ENCODE peak calls at places on chromosomes 7 and 10, in four cellular contexts. N is T-helper 1 cell, U is HS-5, S is MV-4-11. A is an unnamed sample.

GRCh38 chr7:4472739-4473138 is 209.4 kb upstream of the FOXK1 start:
- DNase-seq in U (no peak), S (no peak), N (no peak), A (no peak)

GRCh38 chr7:78985509-78985908 is 468.0 kb downstream of the MAGI2 start:
- DNase-seq in U (no peak), N (no peak), S (no peak), A (no peak)

GRCh38 chr7:116239019-116239418 is 28.7 kb downstream of the TES start:
- DNase-seq in U (no peak), N (no peak), S (peak; percentile 14), A (no peak)

GRCh38 chr7:82266081-82266480 is 177.5 kb downstream of the CACNA2D1 start:
- DNase-seq in N (no peak), S (no peak), U (no peak), A (no peak)

GRCh38 chr7:83934118-83934734 is 260.4 kb downstream of the SEMA3A start:
- DNase-seq in S (no peak), N (no peak), U (no peak), A (no peak)

GRCh38 chr7:152050547-152050971 is 25.1 kb downstream of the GALNT11 start:
- DNase-seq in S (no peak), N (no peak), U (no peak), A (no peak)

GRCh38 chr10:34555653-34556052 is 259.4 kb downstream of the PARD3 start:
- DNase-seq in S (no peak), N (no peak), U (no peak), A (no peak)

GRCh38 chr7:106281127-106281526 is 3.7 kb downstream of the NAMPT start:
- DNase-seq in U (no peak), S (no peak), N (no peak), A (no peak)

GRCh38 chr7:18890885-18891621 is 226.4 kb downstream of the TWIST1 start:
- DNase-seq in U (no peak), N (no peak), S (no peak), A (no peak)

GRCh38 chr7:30472771-30473392 is 5.7 kb downstream of the NOD1 start:
- DNase-seq in U (no peak), N (no peak), S (no peak), A (no peak)

GRCh38 chr7:31811650-31812461 is 124.8 kb downstream of the PPP1R17 start:
- DNase-seq in S (peak; percentile 98), N (no peak), U (peak; percentile 60), A (no peak)

GRCh38 chr7:113092762-113093161 is 6.1 kb upstream of the GPR85 start:
- DNase-seq in N (no peak), S (peak; percentile 51), U (no peak), A (no peak)

GRCh38 chr7:34357068-34357467 is 300.9 kb upstream of the NPSR1 start:
- DNase-seq in U (no peak), S (no peak), N (no peak), A (no peak)

GRCh38 chr7:135169141-135169935 is 1.2 kb downstream of the CYREN start:
- DNase-seq in U (peak; percentile 37), N (peak; percentile 48), S (peak; percentile 19), A (no peak)

GRCh38 chr7:42972703-42973500 is 40.7 kb downstream of the MRPL32 start:
- DNase-seq in N (no peak), U (peak; percentile 100), S (no peak), A (peak; percentile 23)

GRCh38 chr10:52232561-52233350 is 81.3 kb upstream of the DKK1 start:
- DNase-seq in N (no peak), U (no peak), S (peak; percentile 57), A (no peak)

GRCh38 chr7:17815318-17815717 is 125.0 kb downstream of the SNX13 start:
- DNase-seq in N (no peak), U (no peak), S (no peak), A (no peak)

GRCh38 chr10:103145860-103146466 is 47.1 kb downstream of the NT5C2 start:
- DNase-seq in S (peak; percentile 13), U (peak; percentile 35), N (no peak), A (peak; percentile 26)

GRCh38 chr7:40331915-40332314 is 197.1 kb downstream of the SUGCT start:
- DNase-seq in U (no peak), S (no peak), N (no peak), A (no peak)

GRCh38 chr7:100654908-100655831 is 1.1 kb downstream of the ACTL6B start:
- DNase-seq in S (no peak), U (no peak), N (no peak), A (no peak)

GRCh38 chr7:116398672-116399071 is 100.9 kb upstream of the CAV2 start:
- DNase-seq in U (no peak), S (no peak), N (no peak), A (no peak)

GRCh38 chr7:69228212-69228811 is 370.0 kb upstream of the AUTS2 start:
- DNase-seq in N (no peak), U (no peak), S (no peak), A (no peak)

GRCh38 chr10:68080853-68081431 is 5.9 kb upstream of the HERC4 start:
- DNase-seq in N (no peak), U (no peak), S (no peak), A (no peak)

GRCh38 chr7:44678468-44679179 is 70.0 kb upstream of the ZMIZ2 start:
- DNase-seq in U (peak; percentile 92), S (peak; percentile 84), N (no peak), A (no peak)

GRCh38 chr7:129827467-129827990 is 125.2 kb downstream of the UBE2H start:
- DNase-seq in N (no peak), S (no peak), U (no peak), A (no peak)

GRCh38 chr7:141126107-141126506 is 52.2 kb downstream of the TMEM178B start:
- DNase-seq in S (no peak), U (no peak), N (no peak), A (no peak)

GRCh38 chr10:102419561-102420442 is 834 bp upstream of the FBXL15 start:
- DNase-seq in N (peak; percentile 62), U (no peak), S (peak; percentile 28), A (no peak)

GRCh38 chr10:90817173-90817889 is 40.5 kb downstream of the HTR7 start:
- DNase-seq in S (peak; percentile 42), N (no peak), U (no peak), A (no peak)

GRCh38 chr10:288605-289200 is 153.4 kb downstream of the ZMYND11 start:
- DNase-seq in N (no peak), U (no peak), S (no peak), A (no peak)

GRCh38 chr7:24812313-24812945 is 55.2 kb upstream of the GSDME start:
- DNase-seq in U (no peak), N (peak; percentile 36), S (peak; percentile 38), A (no peak)

GRCh38 chr7:33874943-33875342 is 30.4 kb upstream of the BMPER start:
- DNase-seq in U (peak; percentile 84), S (no peak), N (no peak), A (no peak)

GRCh38 chr10:83685458-83685857 is 453.9 kb upstream of the GHITM start:
- DNase-seq in U (no peak), N (no peak), S (no peak), A (no peak)

GRCh38 chr7:109745677-109746410 is 1176.2 kb downstream of the DNAJB9 start:
- DNase-seq in S (peak; percentile 92), U (no peak), N (no peak), A (no peak)

GRCh38 chr7:123608991-123609882 is 7.6 kb downstream of the ASB15 start:
- DNase-seq in S (no peak), U (no peak), N (no peak), A (no peak)

GRCh38 chr7:24601600-24601999 is 28.3 kb downstream of the PALS2 start:
- DNase-seq in S (no peak), U (no peak), N (no peak), A (no peak)

GRCh38 chr10:110566472-110567200 is 859 bp upstream of the SMC3 start:
- DNase-seq in N (no peak), S (no peak), U (no peak), A (no peak)

GRCh38 chr10:78082636-78083035 is 49.0 kb downstream of the RPS24 start:
- DNase-seq in S (no peak), N (no peak), U (no peak), A (no peak)

GRCh38 chr10:84008878-84009277 is 130.4 kb upstream of the GHITM start:
- DNase-seq in U (no peak), N (peak; percentile 5), S (peak; percentile 59), A (no peak)

GRCh38 chr7:141076377-141076776 is 2.5 kb downstream of the TMEM178B start:
- DNase-seq in N (no peak), S (no peak), U (no peak), A (no peak)

GRCh38 chr10:15348579-15348978 is 22.5 kb downstream of the FAM171A1 start:
- DNase-seq in S (no peak), U (no peak), N (no peak), A (no peak)